ENCODE peak calls at places on chromosomes 16 and 17, in seven cellular contexts. One of them, this sample, is unnamed.

GRCh38 chr16:57281791-57282190 is 2.7 kb downstream of the PLLP start:
- DNase-seq in colonic mucosa: no peak
- DNase-seq in endodermal cell: no peak
- DNase-seq in body of pancreas: no peak
- DNase-seq in GM23338: no peak
- DNase-seq in Panc1: no peak
- DNase-seq in SK-N-SH: no peak
- DNase-seq in this sample: no peak

GRCh38 chr16:25172831-25173230 is 43.9 kb upstream of the AQP8 start:
- DNase-seq in colonic mucosa: no peak
- DNase-seq in endodermal cell: no peak
- DNase-seq in body of pancreas: peak; percentile 65
- DNase-seq in GM23338: no peak
- DNase-seq in Panc1: no peak
- DNase-seq in SK-N-SH: no peak
- DNase-seq in this sample: no peak

GRCh38 chr16:46832757-46833464 is 1.9 kb upstream of the C16orf87 start:
- DNase-seq in colonic mucosa: no peak
- DNase-seq in endodermal cell: no peak
- DNase-seq in body of pancreas: no peak
- DNase-seq in GM23338: no peak
- DNase-seq in Panc1: no peak
- DNase-seq in SK-N-SH: no peak
- DNase-seq in this sample: no peak

GRCh38 chr16:87041286-87041685 is 275.9 kb downstream of the C16orf95 start:
- DNase-seq in colonic mucosa: no peak
- DNase-seq in endodermal cell: no peak
- DNase-seq in body of pancreas: no peak
- DNase-seq in GM23338: no peak
- DNase-seq in Panc1: no peak
- DNase-seq in SK-N-SH: no peak
- DNase-seq in this sample: no peak

GRCh38 chr16:68452176-68452575 is 3.9 kb upstream of the SMPD3 start:
- DNase-seq in colonic mucosa: no peak
- DNase-seq in endodermal cell: no peak
- DNase-seq in body of pancreas: no peak
- DNase-seq in GM23338: no peak
- DNase-seq in Panc1: no peak
- DNase-seq in SK-N-SH: no peak
- DNase-seq in this sample: no peak

GRCh38 chr17:3695723-3696411 is at the start of gene P2RX5:
- DNase-seq in colonic mucosa: no peak
- DNase-seq in endodermal cell: peak; percentile 94
- DNase-seq in body of pancreas: peak; percentile 10
- DNase-seq in GM23338: peak; percentile 75
- DNase-seq in Panc1: no peak
- DNase-seq in SK-N-SH: peak; percentile 81
- DNase-seq in this sample: no peak

GRCh38 chr17:68310141-68310540 is 18.8 kb downstream of the ARSG start:
- DNase-seq in colonic mucosa: no peak
- DNase-seq in endodermal cell: no peak
- DNase-seq in body of pancreas: no peak
- DNase-seq in GM23338: no peak
- DNase-seq in Panc1: no peak
- DNase-seq in SK-N-SH: no peak
- DNase-seq in this sample: no peak

GRCh38 chr16:9153502-9153864 is 62.0 kb downstream of the HAPSTR1 start:
- DNase-seq in colonic mucosa: no peak
- DNase-seq in endodermal cell: no peak
- DNase-seq in body of pancreas: no peak
- DNase-seq in GM23338: no peak
- DNase-seq in Panc1: no peak
- DNase-seq in SK-N-SH: no peak
- DNase-seq in this sample: no peak

GRCh38 chr16:68345958-68346635 is 35.3 kb downstream of the PRMT7 start:
- DNase-seq in colonic mucosa: no peak
- DNase-seq in endodermal cell: no peak
- DNase-seq in body of pancreas: no peak
- DNase-seq in GM23338: no peak
- DNase-seq in Panc1: no peak
- DNase-seq in SK-N-SH: peak; percentile 33
- DNase-seq in this sample: no peak

GRCh38 chr16:71626018-71626857 is at the start of gene MARVELD3:
- DNase-seq in colonic mucosa: peak; percentile 93
- DNase-seq in endodermal cell: peak; percentile 97
- DNase-seq in body of pancreas: peak; percentile 94
- DNase-seq in GM23338: peak; percentile 94
- DNase-seq in Panc1: no peak
- DNase-seq in SK-N-SH: peak; percentile 69
- DNase-seq in this sample: peak; percentile 35

GRCh38 chr16:19601083-19601976 is 45.8 kb downstream of the VPS35L start:
- DNase-seq in colonic mucosa: peak; percentile 33
- DNase-seq in endodermal cell: peak; percentile 78
- DNase-seq in body of pancreas: peak; percentile 42
- DNase-seq in GM23338: peak; percentile 75
- DNase-seq in Panc1: no peak
- DNase-seq in SK-N-SH: peak; percentile 47
- DNase-seq in this sample: no peak

GRCh38 chr17:81221842-81222619 is 734 bp downstream of the CEP131 start:
- DNase-seq in colonic mucosa: no peak
- DNase-seq in endodermal cell: peak; percentile 70
- DNase-seq in body of pancreas: no peak
- DNase-seq in GM23338: no peak
- DNase-seq in Panc1: no peak
- DNase-seq in SK-N-SH: peak; percentile 74
- DNase-seq in this sample: no peak

GRCh38 chr17:33202011-33202410 is 91.1 kb downstream of the ASIC2 start:
- DNase-seq in colonic mucosa: no peak
- DNase-seq in endodermal cell: peak; percentile 77
- DNase-seq in body of pancreas: no peak
- DNase-seq in GM23338: peak; percentile 38
- DNase-seq in Panc1: no peak
- DNase-seq in SK-N-SH: no peak
- DNase-seq in this sample: no peak

GRCh38 chr17:9346296-9346926 is 229.2 kb downstream of the STX8 start:
- DNase-seq in colonic mucosa: no peak
- DNase-seq in endodermal cell: no peak
- DNase-seq in body of pancreas: no peak
- DNase-seq in GM23338: no peak
- DNase-seq in Panc1: no peak
- DNase-seq in SK-N-SH: no peak
- DNase-seq in this sample: no peak

GRCh38 chr17:55710829-55711496 is 11.7 kb downstream of the TMEM100 start:
- DNase-seq in colonic mucosa: no peak
- DNase-seq in endodermal cell: peak; percentile 7
- DNase-seq in body of pancreas: no peak
- DNase-seq in GM23338: no peak
- DNase-seq in Panc1: no peak
- DNase-seq in SK-N-SH: no peak
- DNase-seq in this sample: no peak

GRCh38 chr17:45787044-45787443 is 2.9 kb downstream of the CRHR1 start:
- DNase-seq in colonic mucosa: no peak
- DNase-seq in endodermal cell: no peak
- DNase-seq in body of pancreas: no peak
- DNase-seq in GM23338: no peak
- DNase-seq in Panc1: no peak
- DNase-seq in SK-N-SH: no peak
- DNase-seq in this sample: no peak

GRCh38 chr17:48719642-48720262 is 2.6 kb downstream of the PRAC1 start:
- DNase-seq in colonic mucosa: peak; percentile 63
- DNase-seq in endodermal cell: peak; percentile 95
- DNase-seq in body of pancreas: no peak
- DNase-seq in GM23338: peak; percentile 95
- DNase-seq in Panc1: no peak
- DNase-seq in SK-N-SH: peak; percentile 47
- DNase-seq in this sample: no peak

GRCh38 chr17:8225813-8226535 is 15.6 kb upstream of the AURKB start:
- DNase-seq in colonic mucosa: peak; percentile 84
- DNase-seq in endodermal cell: peak; percentile 94
- DNase-seq in body of pancreas: peak; percentile 62
- DNase-seq in GM23338: peak; percentile 85
- DNase-seq in Panc1: peak; percentile 93
- DNase-seq in SK-N-SH: no peak
- DNase-seq in this sample: peak; percentile 81

GRCh38 chr16:49282690-49283375 is 1.2 kb upstream of the CBLN1 start:
- DNase-seq in colonic mucosa: peak; percentile 35
- DNase-seq in endodermal cell: peak; percentile 90
- DNase-seq in body of pancreas: peak; percentile 68
- DNase-seq in GM23338: peak; percentile 85
- DNase-seq in Panc1: no peak
- DNase-seq in SK-N-SH: peak; percentile 78
- DNase-seq in this sample: no peak

GRCh38 chr17:21354796-21355385 is 21.3 kb upstream of the KCNJ12 start:
- DNase-seq in colonic mucosa: no peak
- DNase-seq in endodermal cell: no peak
- DNase-seq in body of pancreas: no peak
- DNase-seq in GM23338: no peak
- DNase-seq in Panc1: no peak
- DNase-seq in SK-N-SH: no peak
- DNase-seq in this sample: no peak

GRCh38 chr17:42485680-42486079 is 27.0 kb downstream of the ATP6V0A1 start:
- DNase-seq in colonic mucosa: no peak
- DNase-seq in endodermal cell: no peak
- DNase-seq in body of pancreas: no peak
- DNase-seq in GM23338: no peak
- DNase-seq in Panc1: no peak
- DNase-seq in SK-N-SH: no peak
- DNase-seq in this sample: no peak

GRCh38 chr17:30565073-30565935 is 88.1 kb downstream of the GOSR1 start:
- DNase-seq in colonic mucosa: no peak
- DNase-seq in endodermal cell: peak; percentile 88
- DNase-seq in body of pancreas: no peak
- DNase-seq in GM23338: peak; percentile 67
- DNase-seq in Panc1: no peak
- DNase-seq in SK-N-SH: no peak
- DNase-seq in this sample: peak; percentile 52

GRCh38 chr16:23682181-23682580 is 3.5 kb downstream of the PLK1 start:
- DNase-seq in colonic mucosa: no peak
- DNase-seq in endodermal cell: no peak
- DNase-seq in body of pancreas: no peak
- DNase-seq in GM23338: no peak
- DNase-seq in Panc1: no peak
- DNase-seq in SK-N-SH: no peak
- DNase-seq in this sample: no peak

GRCh38 chr16:7086842-7087616 is 245.6 kb upstream of the RBFOX1 start:
- DNase-seq in colonic mucosa: peak; percentile 18
- DNase-seq in endodermal cell: peak; percentile 92
- DNase-seq in body of pancreas: no peak
- DNase-seq in GM23338: peak; percentile 41
- DNase-seq in Panc1: no peak
- DNase-seq in SK-N-SH: peak; percentile 55
- DNase-seq in this sample: no peak

GRCh38 chr16:61676740-61677139 is 359.5 kb downstream of the CDH8 start:
- DNase-seq in colonic mucosa: no peak
- DNase-seq in endodermal cell: no peak
- DNase-seq in body of pancreas: no peak
- DNase-seq in GM23338: no peak
- DNase-seq in Panc1: no peak
- DNase-seq in SK-N-SH: no peak
- DNase-seq in this sample: no peak

GRCh38 chr16:11202260-11203091 is 53.5 kb downstream of the SOCS1 start:
- DNase-seq in colonic mucosa: no peak
- DNase-seq in endodermal cell: peak; percentile 65
- DNase-seq in body of pancreas: no peak
- DNase-seq in GM23338: no peak
- DNase-seq in Panc1: peak; percentile 5
- DNase-seq in SK-N-SH: no peak
- DNase-seq in this sample: peak; percentile 76
- TF ChIP-seq CTCF in colonic mucosa: no peak
- TF ChIP-seq CTCF in endodermal cell: no peak
- TF ChIP-seq CTCF in body of pancreas: no peak
- TF ChIP-seq CTCF in GM23338: no peak
- TF ChIP-seq CTCF in Panc1: no peak
- TF ChIP-seq CTCF in SK-N-SH: no peak
- TF ChIP-seq CTCF in this sample: no peak

GRCh38 chr17:83175551-83176271 is 96.3 kb downstream of the METRNL start:
- DNase-seq in colonic mucosa: peak; percentile 15
- DNase-seq in endodermal cell: peak; percentile 32
- DNase-seq in body of pancreas: peak; percentile 1
- DNase-seq in GM23338: no peak
- DNase-seq in Panc1: no peak
- DNase-seq in SK-N-SH: no peak
- DNase-seq in this sample: no peak
- H3K27ac ChIP-seq in colonic mucosa: no peak overlapping the region
- H3K27ac ChIP-seq in endodermal cell: no peak overlapping the region
- H3K27ac ChIP-seq in body of pancreas: no peak overlapping the region
- H3K27ac ChIP-seq in GM23338: no peak overlapping the region
- H3K27ac ChIP-seq in Panc1: no peak overlapping the region
- H3K27ac ChIP-seq in SK-N-SH: no peak overlapping the region
- H3K27ac ChIP-seq in this sample: no peak overlapping the region

GRCh38 chr16:768428-768827 is 7.9 kb downstream of the MSLN start:
- DNase-seq in colonic mucosa: no peak
- DNase-seq in endodermal cell: no peak
- DNase-seq in body of pancreas: no peak
- DNase-seq in GM23338: no peak
- DNase-seq in Panc1: no peak
- DNase-seq in SK-N-SH: no peak
- DNase-seq in this sample: no peak

GRCh38 chr16:769934-770333 is 9.4 kb downstream of the MSLN start:
- DNase-seq in colonic mucosa: no peak
- DNase-seq in endodermal cell: no peak
- DNase-seq in body of pancreas: no peak
- DNase-seq in GM23338: no peak
- DNase-seq in Panc1: no peak
- DNase-seq in SK-N-SH: no peak
- DNase-seq in this sample: no peak

GRCh38 chr16:767743-768235 is 7.3 kb downstream of the MSLN start:
- DNase-seq in colonic mucosa: no peak
- DNase-seq in endodermal cell: no peak
- DNase-seq in body of pancreas: no peak
- DNase-seq in GM23338: no peak
- DNase-seq in Panc1: no peak
- DNase-seq in SK-N-SH: peak; percentile 68
- DNase-seq in this sample: no peak

GRCh38 chr16:770411-770810 is 9.9 kb downstream of the MSLN start:
- DNase-seq in colonic mucosa: no peak
- DNase-seq in endodermal cell: no peak
- DNase-seq in body of pancreas: no peak
- DNase-seq in GM23338: no peak
- DNase-seq in Panc1: no peak
- DNase-seq in SK-N-SH: no peak
- DNase-seq in this sample: no peak

GRCh38 chr16:769201-769769 is 8.8 kb downstream of the MSLN start:
- DNase-seq in colonic mucosa: no peak
- DNase-seq in endodermal cell: no peak
- DNase-seq in body of pancreas: no peak
- DNase-seq in GM23338: no peak
- DNase-seq in Panc1: no peak
- DNase-seq in SK-N-SH: no peak
- DNase-seq in this sample: no peak
- H3K4me1 ChIP-seq in colonic mucosa: no peaks in the 10 kb centered on the region
- H3K4me1 ChIP-seq in endodermal cell: no peaks in the 10 kb centered on the region
- H3K4me1 ChIP-seq in body of pancreas: no peaks in the 10 kb centered on the region
- H3K4me1 ChIP-seq in GM23338: no peaks in the 10 kb centered on the region
- H3K4me1 ChIP-seq in Panc1: no peaks in the 10 kb centered on the region
- H3K4me1 ChIP-seq in SK-N-SH: no peaks in the 10 kb centered on the region
- H3K4me1 ChIP-seq in this sample: no peaks in the 10 kb centered on the region

GRCh38 chr17:64534187-64534586 is 27.4 kb downstream of the CEP95 start:
- DNase-seq in colonic mucosa: no peak
- DNase-seq in endodermal cell: no peak
- DNase-seq in body of pancreas: no peak
- DNase-seq in GM23338: no peak
- DNase-seq in Panc1: no peak
- DNase-seq in SK-N-SH: no peak
- DNase-seq in this sample: no peak
- TF ChIP-seq CTCF in colonic mucosa: no peak
- TF ChIP-seq CTCF in endodermal cell: no peak
- TF ChIP-seq CTCF in body of pancreas: no peak
- TF ChIP-seq CTCF in GM23338: peak; percentile 27
- TF ChIP-seq CTCF in Panc1: peak; percentile 27
- TF ChIP-seq CTCF in SK-N-SH: peak; percentile 32
- TF ChIP-seq CTCF in this sample: peak; percentile 43

This sample was measured in foreskin keratinocyte.